ENCODE peak calls at places on chromosomes 2 and 18, in five cellular contexts. G is dorsolateral prefrontal cortex, J is MM.1S, C is IMR-90, A is epithelial cell of proximal tubule. M is an unnamed sample.

GRCh38 chr2:240762971-240763370 is 57.0 kb downstream of the KIF1A start:
- DNase-seq in G (no peak), J (no peak), C (no peak), A (no peak), M (no peak)

GRCh38 chr18:56711706-56712445 is 60.7 kb downstream of the WDR7 start:
- DNase-seq in G (no peak), J (no peak), C (no peak), A (no peak), M (no peak)

GRCh38 chr2:52936029-52936428 is 831.6 kb upstream of the CHAC2 start:
- DNase-seq in G (no peak), J (no peak), C (peak), A (no peak), M (no peak)

GRCh38 chr2:15059870-15060617 is 427.5 kb downstream of the LRATD1 start:
- DNase-seq in G (no peak), J (no peak), C (no peak), A (no peak), M (no peak)

GRCh38 chr2:79083846-79084376 is 3.9 kb downstream of the REG1B start:
- DNase-seq in G (no peak), J (peak), C (no peak), A (no peak), M (no peak)

GRCh38 chr18:11323359-11323819 is 174.0 kb upstream of the PIEZO2 start:
- DNase-seq in G (no peak), J (no peak), C (peak), A (peak), M (no peak)

GRCh38 chr2:173934895-173935294 is 30.3 kb downstream of the SP3 start:
- DNase-seq in G (no peak), J (no peak), C (no peak), A (no peak), M (no peak)

GRCh38 chr18:5611221-5611620 is 67.4 kb upstream of the EPB41L3 start:
- DNase-seq in G (no peak), J (no peak), C (no peak), A (no peak), M (no peak)

GRCh38 chr2:99648115-99648850 is 158.5 kb upstream of the REV1 start:
- DNase-seq in G (peak), J (no peak), C (peak), A (peak), M (no peak)

GRCh38 chr2:101811226-101812015 is 113.9 kb downstream of the MAP4K4 start:
- DNase-seq in G (no peak), J (no peak), C (no peak), A (no peak), M (no peak)

GRCh38 chr18:12838178-12838634 is 45.8 kb downstream of the PTPN2 start:
- DNase-seq in G (no peak), J (peak), C (peak), A (peak), M (no peak)

GRCh38 chr18:49677081-49677480 is 115.2 kb downstream of the LIPG start:
- DNase-seq in G (no peak), J (no peak), C (no peak), A (no peak), M (no peak)

GRCh38 chr18:25282922-25283703 is 68.9 kb downstream of the ZNF521 start:
- DNase-seq in G (no peak), J (no peak), C (no peak), A (no peak), M (no peak)

GRCh38 chr2:149908731-149909690 is 321.4 kb upstream of the MMADHC start:
- DNase-seq in G (no peak), J (no peak), C (peak), A (no peak), M (no peak)

GRCh38 chr2:69933839-69934613 is 19.1 kb downstream of the MXD1 start:
- DNase-seq in G (no peak), J (no peak), C (peak), A (no peak), M (no peak)

GRCh38 chr2:2838548-2838845 is 507.4 kb upstream of the MYT1L start:
- DNase-seq in G (no peak), J (no peak), C (no peak), A (no peak), M (no peak)

GRCh38 chr2:2938481-2938880 is 439.1 kb downstream of the EIPR1 start:
- DNase-seq in G (no peak), J (no peak), C (no peak), A (no peak), M (no peak)

GRCh38 chr2:98727369-98727749 is 3.6 kb downstream of the MGAT4A start:
- DNase-seq in G (no peak), J (no peak), C (no peak), A (no peak), M (no peak)

GRCh38 chr2:129828829-129829228 is 150.6 kb upstream of the RAB6C start:
- DNase-seq in G (no peak), J (no peak), C (no peak), A (no peak), M (no peak)

GRCh38 chr18:67672142-67672541 is 155.6 kb upstream of the DSEL start:
- DNase-seq in G (no peak), J (no peak), C (peak), A (no peak), M (no peak)

GRCh38 chr18:78736015-78736690 is 243.5 kb upstream of the SALL3 start:
- DNase-seq in G (no peak), J (no peak), C (no peak), A (no peak), M (peak)

GRCh38 chr2:111667542-111668273 is 216.3 kb downstream of the ANAPC1 start:
- DNase-seq in G (no peak), J (no peak), C (peak), A (peak), M (peak)

GRCh38 chr2:240323601-240324291 is 111.7 kb upstream of the GPC1 start:
- DNase-seq in G (no peak), J (no peak), C (no peak), A (no peak), M (peak)

GRCh38 chr2:138415891-138416494 is 85.6 kb upstream of the SPOPL start:
- DNase-seq in G (no peak), J (no peak), C (peak), A (no peak), M (no peak)

GRCh38 chr2:200749631-200750322 is 61.9 kb upstream of the BZW1 start:
- DNase-seq in G (no peak), J (no peak), C (peak), A (no peak), M (peak)

GRCh38 chr2:236166157-236166780 is 1.9 kb downstream of the GBX2 start:
- DNase-seq in G (no peak), J (no peak), C (no peak), A (no peak), M (peak)

GRCh38 chr2:110657721-110658305 is 20.1 kb downstream of the BUB1 start:
- DNase-seq in G (no peak), J (peak), C (no peak), A (peak), M (no peak)

GRCh38 chr2:145524836-145525235 is 1004.9 kb upstream of the ZEB2 start:
- DNase-seq in G (no peak), J (no peak), C (peak), A (no peak), M (no peak)

GRCh38 chr18:6920099-6920955 is 190.8 kb downstream of the ARHGAP28 start:
- DNase-seq in G (no peak), J (peak), C (peak), A (peak), M (no peak)

GRCh38 chr2:180231015-180231414 is 223.9 kb upstream of the CWC22 start:
- DNase-seq in G (no peak), J (no peak), C (no peak), A (no peak), M (no peak)

GRCh38 chr18:10798727-10799435 is 273.1 kb downstream of the NAPG start:
- DNase-seq in G (no peak), J (peak), C (peak), A (peak), M (no peak)

DNA sequence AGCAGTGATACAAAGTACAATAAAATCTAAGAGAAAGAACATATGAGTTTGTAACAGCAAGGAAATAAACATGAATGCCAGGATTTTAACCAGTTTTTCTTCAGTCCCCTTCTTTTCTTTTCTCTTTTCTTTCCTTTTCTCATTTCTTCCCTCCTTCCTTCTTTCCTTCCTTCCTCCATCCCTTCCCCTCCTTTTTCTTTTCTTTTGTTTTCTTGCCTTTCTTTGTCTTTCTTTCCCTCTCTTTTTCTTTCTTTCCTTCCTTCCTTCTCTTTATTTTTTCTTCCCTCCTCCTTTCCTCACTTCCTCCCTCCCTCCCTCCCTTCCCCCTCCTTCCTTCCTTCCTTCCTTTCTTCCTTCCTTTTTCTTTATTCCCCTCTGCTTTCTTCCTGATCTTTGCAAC is 142.8 kb upstream of the SYT4 start:
- DNase-seq in G (no peak), J (no peak), C (no peak), A (no peak), M (no peak)
- TF ChIP-seq CTCF in G (no peak), J (no peak), C (no peak), A (no peak), M (no peak)

GRCh38 chr2:27032495-27033252 is at the start of gene TMEM214:
- DNase-seq in G (peak), J (peak), C (peak), A (no peak), M (peak)
- TF ChIP-seq CTCF in G (no peak), J (no peak), C (no peak), A (no peak), M (no peak)

DNA sequence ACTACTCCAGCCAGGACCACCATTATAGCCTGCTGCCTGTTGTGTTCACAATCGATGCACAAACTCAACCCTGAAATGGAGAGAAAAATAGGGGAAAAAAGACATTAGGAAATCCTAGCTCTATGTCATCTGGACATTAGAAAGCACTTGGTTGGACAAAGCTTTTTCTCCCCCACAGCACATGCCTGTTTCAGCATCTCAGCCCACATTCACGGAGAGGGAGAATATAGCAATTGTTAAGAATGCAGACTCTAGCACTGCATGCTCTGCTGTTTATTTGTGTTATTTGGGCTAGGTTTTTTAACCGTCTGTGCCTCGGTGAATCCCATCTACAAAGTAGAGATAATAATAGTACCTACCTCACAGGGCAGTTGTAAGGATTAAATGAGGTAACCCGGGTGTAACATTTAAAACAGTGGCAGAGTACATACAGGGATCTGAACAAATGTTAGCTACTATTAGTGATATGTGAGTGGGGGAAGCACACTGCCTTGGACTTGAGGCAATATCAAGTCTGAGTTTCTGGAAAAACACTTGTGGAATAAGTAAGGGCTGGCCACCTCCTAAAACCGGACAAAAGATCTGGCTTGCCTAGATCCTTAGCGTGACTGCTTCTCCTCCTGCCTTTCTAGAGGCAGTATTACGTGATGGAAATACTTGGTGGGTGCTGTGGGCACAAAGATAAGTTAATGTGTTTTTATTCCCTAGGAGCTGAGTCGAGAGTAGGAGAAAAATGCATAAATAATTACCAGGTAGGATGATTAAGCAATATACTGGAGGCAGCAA is 1.1 kb upstream of the PPP1CB start:
- DNase-seq in G (no peak), J (peak), C (peak), A (peak), M (no peak)
- TF ChIP-seq CTCF in G (no peak), J (no peak), C (no peak), A (peak), M (no peak)

GRCh38 chr18:9366126-9366714 is 31.6 kb downstream of the TWSG1 start:
- DNase-seq in G (peak), J (no peak), C (peak), A (peak), M (no peak)
- TF ChIP-seq CTCF in G (peak), J (no peak), C (peak), A (peak), M (peak)

DNA sequence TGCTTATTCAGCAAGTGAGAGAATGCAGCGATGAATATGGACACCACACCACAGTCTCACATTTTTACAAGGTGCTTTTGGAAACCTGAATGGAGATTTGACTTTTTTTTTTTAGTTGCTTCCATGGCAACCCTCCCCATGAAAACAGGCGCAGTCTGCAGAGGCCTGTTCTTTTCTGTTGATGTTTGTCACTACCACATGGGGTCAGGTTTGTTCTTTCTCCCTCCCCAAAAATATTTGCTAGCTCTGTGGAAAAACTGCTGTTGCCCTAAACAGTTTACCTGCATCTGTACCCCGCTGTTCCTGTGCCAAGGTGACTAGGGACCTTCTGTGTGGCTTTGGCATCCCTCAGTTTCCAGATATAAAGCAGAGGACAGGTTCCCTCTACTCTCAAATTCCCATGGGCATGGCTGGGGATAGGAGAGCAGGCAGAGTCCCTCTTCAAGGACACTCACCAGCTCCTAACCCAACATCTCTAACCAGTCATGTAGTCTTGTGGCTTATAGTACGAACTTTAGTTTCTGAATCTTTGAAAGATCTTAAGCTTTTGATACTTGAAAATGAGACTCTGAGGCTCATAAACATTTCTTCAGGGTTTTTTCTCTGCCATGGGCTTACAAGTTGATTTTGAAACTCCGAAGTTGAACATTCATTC is 14.7 kb upstream of the MAPRE2 start:
- DNase-seq in G (no peak), J (peak), C (no peak), A (no peak), M (no peak)
- TF ChIP-seq CTCF in G (peak), J (peak), C (no peak), A (no peak), M (no peak)

M was measured in coronary artery.